ENCODE peak calls at places on chromosomes 2 and 18, in nine cellular contexts. V, N, A, C, S, J, B, E and G are unnamed samples.

GRCh38 chr2:7161501-7161900 is 244.3 kb downstream of the RNF144A start:
- DNase-seq in C (no peak), E (no peak), S (no peak), A (no peak), V (no peak), B (no peak), N (no peak), J (no peak), G (no peak)

GRCh38 chr2:205758051-205758450 is 75.8 kb downstream of the NRP2 start:
- DNase-seq in C (no peak), J (peak; percentile 38), V (no peak), A (no peak), B (no peak), S (no peak), N (peak; percentile 64), E (no peak), G (no peak)

GRCh38 chr18:53639696-53640095 is 584.8 kb downstream of the MBD2 start:
- DNase-seq in C (no peak), A (no peak), E (no peak), N (no peak), J (no peak), B (no peak), V (no peak), S (no peak), G (no peak)

GRCh38 chr2:206231669-206232286 is 42.7 kb upstream of the ZDBF2 start:
- DNase-seq in V (no peak), B (no peak), C (no peak), J (no peak), A (no peak), N (no peak), S (no peak), E (no peak), G (no peak)

GRCh38 chr2:162293122-162293781 is 25.2 kb downstream of the IFIH1 start:
- DNase-seq in N (peak; percentile 57), J (no peak), E (no peak), S (no peak), B (no peak), V (no peak), A (no peak), C (no peak), G (peak; percentile 61)

GRCh38 chr2:44462934-44463849 is 101.4 kb downstream of the CAMKMT start:
- DNase-seq in S (no peak), A (no peak), V (no peak), C (no peak), N (no peak), B (no peak), E (no peak), J (no peak), G (no peak)

GRCh38 chr2:64653174-64654062 is at the start of gene SERTAD2:
- DNase-seq in C (peak; percentile 87), E (peak; percentile 89), J (peak; percentile 91), A (peak; percentile 79), S (peak; percentile 75), B (peak; percentile 82), V (peak; percentile 92), N (peak; percentile 81), G (peak; percentile 83)

GRCh38 chr2:105798595-105798994 is 53.9 kb downstream of the NCK2 start:
- DNase-seq in B (no peak), N (no peak), C (peak; percentile 77), J (no peak), E (peak; percentile 78), S (no peak), A (peak; percentile 45), V (no peak), G (no peak)

GRCh38 chr2:67514515-67514914 is 117.4 kb downstream of the ETAA1 start:
- DNase-seq in C (no peak), A (no peak), B (no peak), V (no peak), N (peak; percentile 62), S (no peak), E (no peak), J (no peak), G (no peak)

GRCh38 chr2:9103663-9104277 is 100.3 kb upstream of the MBOAT2 start:
- DNase-seq in E (no peak), S (no peak), J (no peak), C (no peak), V (no peak), B (no peak), A (no peak), N (peak; percentile 89), G (peak; percentile 53)

GRCh38 chr2:85952196-85952734 is 63.5 kb upstream of the ST3GAL5 start:
- DNase-seq in E (no peak), J (no peak), B (no peak), N (no peak), V (no peak), C (no peak), A (no peak), S (no peak), G (no peak)

GRCh38 chr2:63712748-63713147 is 124.0 kb downstream of the MDH1 start:
- DNase-seq in V (no peak), A (no peak), S (no peak), J (peak; percentile 18), N (no peak), B (no peak), C (no peak), E (no peak), G (peak; percentile 12)

GRCh38 chr2:191653669-191654402 is 24.1 kb upstream of the NABP1 start:
- DNase-seq in V (no peak), B (no peak), C (no peak), J (no peak), E (no peak), N (no peak), A (no peak), S (no peak), G (no peak)

GRCh38 chr2:235390108-235390815 is 103.6 kb upstream of the AGAP1 start:
- DNase-seq in V (no peak), C (peak; percentile 45), J (peak; percentile 22), A (peak; percentile 25), S (peak; percentile 5), N (no peak), E (peak; percentile 65), B (peak; percentile 10), G (no peak)

DNA sequence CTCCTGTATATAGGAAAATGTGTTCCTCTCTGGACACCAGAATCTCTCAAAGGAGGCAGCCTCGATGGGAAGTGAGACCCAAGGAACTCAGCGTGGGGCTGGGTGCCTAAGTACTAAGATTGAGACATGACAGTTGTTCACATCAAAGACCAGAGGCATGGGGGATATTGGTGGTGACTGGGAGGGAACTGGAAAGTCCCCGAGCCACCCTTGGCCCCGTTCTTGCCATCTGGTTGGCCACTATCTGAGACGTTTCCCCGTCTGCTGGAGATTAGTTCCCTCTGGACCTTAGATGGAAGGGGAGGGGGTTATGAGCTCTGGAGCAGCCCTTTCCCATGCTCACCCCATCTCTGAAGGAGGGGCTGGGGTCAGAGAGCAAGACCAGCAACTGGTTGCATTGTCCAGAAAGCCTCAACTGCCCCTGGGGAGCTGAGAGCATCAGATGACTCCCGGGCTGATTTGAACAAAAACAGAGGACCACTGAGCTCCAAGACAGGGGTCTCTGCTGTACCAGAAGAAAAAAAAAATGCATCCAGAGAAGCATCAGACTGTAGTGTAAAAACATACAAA is 11.8 kb downstream of the FBLN7 start:
- DNase-seq in J (no peak), B (no peak), A (no peak), S (no peak), E (no peak), C (no peak), N (no peak), V (no peak), G (no peak)
- H3K27ac ChIP-seq in J (no peak overlapping the region), B (no peak overlapping the region), A (no peak overlapping the region), S (no peak overlapping the region), E (no peak overlapping the region), C (no peak overlapping the region), N (no peak overlapping the region), V (no peak overlapping the region), G (no peak overlapping the region)

GRCh38 chr2:1727796-1728474 is 16.4 kb downstream of the PXDN start:
- DNase-seq in E (no peak), B (no peak), N (no peak), S (no peak), C (no peak), J (no peak), A (no peak), V (no peak), G (no peak)

GRCh38 chr2:1729264-1729663 is 15.1 kb downstream of the PXDN start:
- DNase-seq in C (no peak), B (no peak), J (no peak), N (no peak), A (no peak), S (no peak), V (no peak), E (no peak), G (no peak)

GRCh38 chr2:1727101-1727771 is 17.1 kb downstream of the PXDN start:
- DNase-seq in J (no peak), A (no peak), B (no peak), C (no peak), E (no peak), S (no peak), N (no peak), V (no peak), G (no peak)

GRCh38 chr2:1730047-1730937 is 14.0 kb downstream of the PXDN start:
- DNase-seq in S (no peak), C (no peak), J (no peak), E (no peak), V (peak; percentile 60), A (no peak), B (no peak), N (peak; percentile 92), G (peak; percentile 84)

DNA sequence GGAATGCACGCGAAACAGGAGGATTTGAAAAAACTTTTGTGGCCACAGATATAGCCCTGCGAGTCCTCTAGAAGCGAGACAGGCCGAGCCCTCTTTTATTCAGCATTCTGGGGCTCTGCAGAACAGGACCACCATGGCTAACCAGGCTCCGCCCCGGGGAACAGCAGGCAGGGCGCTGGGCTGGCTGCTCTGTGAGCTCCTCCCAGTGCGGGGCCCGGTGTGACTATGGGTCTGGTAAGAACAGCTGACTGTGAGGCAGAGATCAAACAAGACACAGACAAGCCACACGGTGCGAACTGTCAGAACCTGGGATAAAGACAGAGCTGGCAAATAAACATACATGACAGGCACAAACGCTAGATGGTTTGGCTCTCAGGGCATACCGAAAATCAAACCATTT is 15.5 kb downstream of the PXDN start:
- DNase-seq in A (no peak), N (peak; percentile 64), J (no peak), B (no peak), E (no peak), V (peak; percentile 63), S (no peak), C (no peak), G (no peak)
- H3K27ac ChIP-seq in A (no peak overlapping the region), N (peak overlapping the region; percentile 97), J (no peak overlapping the region), B (no peak overlapping the region), E (no peak overlapping the region), V (peak overlapping the region; percentile 67), S (no peak overlapping the region), C (no peak overlapping the region), G (no peak overlapping the region)

DNA sequence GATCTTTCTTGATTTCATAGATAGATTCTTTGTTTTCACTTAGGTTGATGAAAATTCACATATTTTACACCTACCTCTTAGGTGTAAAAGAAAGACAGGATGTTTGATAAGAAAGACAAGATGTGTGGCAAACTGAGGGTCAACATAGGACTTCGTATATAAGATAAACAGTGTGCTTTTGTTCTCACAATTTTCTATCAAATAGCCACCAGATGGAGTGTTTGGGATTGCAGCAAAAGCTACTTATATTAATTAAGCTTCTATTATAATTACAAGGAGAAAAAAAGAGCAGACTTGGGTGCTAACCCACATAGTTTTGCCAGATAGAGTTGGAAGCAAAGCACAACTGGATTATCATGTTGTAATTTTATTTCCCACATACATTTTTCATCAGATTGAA is 232.9 kb downstream of the CDH7 start:
- DNase-seq in A (no peak), J (no peak), N (peak; percentile 30), E (no peak), S (no peak), V (no peak), C (no peak), B (no peak), G (no peak)
- H3K27ac ChIP-seq in A (no peak overlapping the region), J (no peak overlapping the region), N (no peak overlapping the region), E (no peak overlapping the region), S (no peak overlapping the region), V (no peak overlapping the region), C (no peak overlapping the region), B (no peak overlapping the region), G (no peak overlapping the region)

GRCh38 chr2:210389856-210390255 is 74.9 kb upstream of the MYL1 start:
- DNase-seq in C (no peak), J (no peak), N (no peak), B (no peak), V (no peak), S (no peak), E (no peak), A (no peak), G (no peak)
- H3K27ac ChIP-seq in C (no peak overlapping the region), J (no peak overlapping the region), N (no peak overlapping the region), B (no peak overlapping the region), V (no peak overlapping the region), S (no peak overlapping the region), E (no peak overlapping the region), A (no peak overlapping the region), G (no peak overlapping the region)